ENCODE peak calls at places on chromosomes 5 and 9, in six cellular contexts. One of them, this sample, is unnamed.

GRCh38 chr5:99032234-99033013 is 103.6 kb upstream of the CHD1 start:
- DNase-seq in lower lobe of right lung: no peak
- DNase-seq in lung: peak
- DNase-seq in right lobe of liver: no peak
- DNase-seq in heart right ventricle: no peak
- DNase-seq in vagina: no peak
- DNase-seq in this sample: no peak

GRCh38 chr9:130417602-130418001 is 27.2 kb upstream of the ASS1 start:
- DNase-seq in right lobe of liver: no peak
- DNase-seq in lung: no peak
- DNase-seq in lower lobe of right lung: no peak
- DNase-seq in heart right ventricle: no peak
- DNase-seq in vagina: no peak
- DNase-seq in this sample: no peak

GRCh38 chr5:91052977-91053732 is 330.0 kb downstream of the ARRDC3 start:
- DNase-seq in vagina: no peak
- DNase-seq in heart right ventricle: no peak
- DNase-seq in lung: no peak
- DNase-seq in lower lobe of right lung: no peak
- DNase-seq in right lobe of liver: no peak
- DNase-seq in this sample: no peak

GRCh38 chr5:71873202-71873601 is 154.1 kb downstream of the CARTPT start:
- DNase-seq in vagina: no peak
- DNase-seq in lower lobe of right lung: no peak
- DNase-seq in heart right ventricle: no peak
- DNase-seq in lung: no peak
- DNase-seq in right lobe of liver: no peak
- DNase-seq in this sample: no peak

GRCh38 chr5:17129093-17129492 is 88.3 kb upstream of the BASP1 start:
- DNase-seq in lung: no peak
- DNase-seq in lower lobe of right lung: no peak
- DNase-seq in vagina: no peak
- DNase-seq in heart right ventricle: no peak
- DNase-seq in right lobe of liver: no peak
- DNase-seq in this sample: no peak

GRCh38 chr5:96517294-96517693 is 84.2 kb upstream of the PCSK1 start:
- DNase-seq in lower lobe of right lung: no peak
- DNase-seq in lung: no peak
- DNase-seq in right lobe of liver: no peak
- DNase-seq in vagina: no peak
- DNase-seq in heart right ventricle: no peak
- DNase-seq in this sample: no peak

GRCh38 chr9:78354324-78354973 is 57.5 kb downstream of the PSAT1 start:
- DNase-seq in lower lobe of right lung: no peak
- DNase-seq in right lobe of liver: no peak
- DNase-seq in lung: no peak
- DNase-seq in heart right ventricle: no peak
- DNase-seq in vagina: no peak
- DNase-seq in this sample: no peak

GRCh38 chr5:53543401-53543800 is 17.0 kb upstream of the NDUFS4 start:
- DNase-seq in vagina: no peak
- DNase-seq in heart right ventricle: no peak
- DNase-seq in right lobe of liver: no peak
- DNase-seq in lower lobe of right lung: no peak
- DNase-seq in lung: no peak
- DNase-seq in this sample: no peak

GRCh38 chr9:93134018-93134739 is at the start of gene NINJ1:
- DNase-seq in lung: peak
- DNase-seq in right lobe of liver: peak
- DNase-seq in lower lobe of right lung: peak
- DNase-seq in vagina: no peak
- DNase-seq in heart right ventricle: peak
- DNase-seq in this sample: no peak

GRCh38 chr5:168408561-168409321 is 77.5 kb upstream of the RARS1 start:
- DNase-seq in lung: no peak
- DNase-seq in heart right ventricle: no peak
- DNase-seq in vagina: no peak
- DNase-seq in right lobe of liver: no peak
- DNase-seq in lower lobe of right lung: no peak
- DNase-seq in this sample: no peak

GRCh38 chr5:142012792-142013388 is at the start of gene GNPDA1:
- DNase-seq in vagina: no peak
- DNase-seq in lower lobe of right lung: peak
- DNase-seq in lung: peak
- DNase-seq in heart right ventricle: peak
- DNase-seq in right lobe of liver: peak
- DNase-seq in this sample: peak

GRCh38 chr5:163529698-163530097 is 24.3 kb downstream of the MAT2B start:
- DNase-seq in vagina: no peak
- DNase-seq in heart right ventricle: peak
- DNase-seq in lower lobe of right lung: no peak
- DNase-seq in lung: no peak
- DNase-seq in right lobe of liver: no peak
- DNase-seq in this sample: no peak

GRCh38 chr5:163534476-163535172 is 29.2 kb downstream of the MAT2B start:
- DNase-seq in heart right ventricle: no peak
- DNase-seq in lung: no peak
- DNase-seq in lower lobe of right lung: no peak
- DNase-seq in right lobe of liver: no peak
- DNase-seq in vagina: no peak
- DNase-seq in this sample: no peak

GRCh38 chr5:163533229-163533628 is 27.8 kb downstream of the MAT2B start:
- DNase-seq in heart right ventricle: no peak
- DNase-seq in right lobe of liver: no peak
- DNase-seq in lung: no peak
- DNase-seq in lower lobe of right lung: no peak
- DNase-seq in vagina: no peak
- DNase-seq in this sample: no peak

GRCh38 chr5:163532203-163532892 is 26.9 kb downstream of the MAT2B start:
- DNase-seq in vagina: no peak
- DNase-seq in lower lobe of right lung: no peak
- DNase-seq in heart right ventricle: no peak
- DNase-seq in lung: no peak
- DNase-seq in right lobe of liver: no peak
- DNase-seq in this sample: no peak

GRCh38 chr5:163531272-163531671 is 25.9 kb downstream of the MAT2B start:
- DNase-seq in heart right ventricle: no peak
- DNase-seq in vagina: no peak
- DNase-seq in lower lobe of right lung: no peak
- DNase-seq in lung: no peak
- DNase-seq in right lobe of liver: no peak
- DNase-seq in this sample: no peak
- H3K27ac ChIP-seq in heart right ventricle: no peak
- H3K27ac ChIP-seq in vagina: no peak
- H3K27ac ChIP-seq in lower lobe of right lung: no peak
- H3K27ac ChIP-seq in lung: no peak
- H3K27ac ChIP-seq in right lobe of liver: no peak
- H3K27ac ChIP-seq in this sample: no peak

GRCh38 chr5:180673371-180674252 is 24.2 kb upstream of the FLT4 start:
- DNase-seq in lung: no peak
- DNase-seq in right lobe of liver: no peak
- DNase-seq in heart right ventricle: no peak
- DNase-seq in lower lobe of right lung: no peak
- DNase-seq in vagina: peak
- DNase-seq in this sample: no peak
- TF ChIP-seq CTCF in lung: no peak
- TF ChIP-seq CTCF in right lobe of liver: no peak
- TF ChIP-seq CTCF in heart right ventricle: no peak
- TF ChIP-seq CTCF in lower lobe of right lung: no peak
- TF ChIP-seq CTCF in vagina: no peak
- TF ChIP-seq CTCF in this sample: no peak

GRCh38 chr9:128498911-128499310 is 5.6 kb upstream of the GLE1 start:
- DNase-seq in lower lobe of right lung: no peak
- DNase-seq in right lobe of liver: no peak
- DNase-seq in vagina: no peak
- DNase-seq in heart right ventricle: no peak
- DNase-seq in lung: no peak
- DNase-seq in this sample: no peak

GRCh38 chr9:128495804-128496417 is 8.6 kb upstream of the GLE1 start:
- DNase-seq in lower lobe of right lung: no peak
- DNase-seq in vagina: no peak
- DNase-seq in heart right ventricle: no peak
- DNase-seq in right lobe of liver: peak
- DNase-seq in lung: no peak
- DNase-seq in this sample: no peak

GRCh38 chr9:128497824-128498610 is 6.5 kb upstream of the GLE1 start:
- DNase-seq in heart right ventricle: no peak
- DNase-seq in vagina: no peak
- DNase-seq in lung: no peak
- DNase-seq in right lobe of liver: no peak
- DNase-seq in lower lobe of right lung: no peak
- DNase-seq in this sample: no peak

GRCh38 chr9:128503870-128504269 is 649 bp upstream of the GLE1 start:
- DNase-seq in right lobe of liver: peak
- DNase-seq in heart right ventricle: peak
- DNase-seq in lower lobe of right lung: no peak
- DNase-seq in vagina: no peak
- DNase-seq in lung: peak
- DNase-seq in this sample: no peak

DNA sequence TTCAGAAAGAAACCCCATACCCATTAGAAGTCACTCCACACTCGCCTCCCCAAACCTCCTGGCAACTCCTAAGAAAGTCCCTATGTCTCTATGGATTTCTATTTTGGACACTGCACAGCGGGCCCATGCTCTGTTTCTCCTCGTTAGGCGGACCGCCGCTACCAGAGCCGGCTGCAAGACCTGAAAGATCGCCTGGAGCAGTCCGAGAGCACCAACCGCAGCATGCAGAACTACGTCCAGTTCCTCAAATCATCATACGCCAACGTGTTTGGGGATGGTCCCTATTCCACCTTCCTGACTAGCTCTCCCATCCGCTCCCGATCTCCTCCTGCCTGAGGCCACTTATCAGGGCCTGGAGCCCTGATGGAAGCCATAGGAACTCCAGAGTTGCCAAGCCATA is 4.6 kb upstream of the GLE1 start:
- DNase-seq in vagina: no peak
- DNase-seq in heart right ventricle: no peak
- DNase-seq in lower lobe of right lung: no peak
- DNase-seq in lung: no peak
- DNase-seq in right lobe of liver: no peak
- DNase-seq in this sample: no peak
- H3K27ac ChIP-seq in vagina: no peak
- H3K27ac ChIP-seq in heart right ventricle: no peak
- H3K27ac ChIP-seq in lower lobe of right lung: no peak
- H3K27ac ChIP-seq in lung: no peak
- H3K27ac ChIP-seq in right lobe of liver: no peak
- H3K27ac ChIP-seq in this sample: peak

GRCh38 chr5:73295447-73295846 is 122.5 kb downstream of the TMEM174 start:
- DNase-seq in right lobe of liver: no peak
- DNase-seq in lower lobe of right lung: no peak
- DNase-seq in heart right ventricle: no peak
- DNase-seq in lung: no peak
- DNase-seq in vagina: no peak
- DNase-seq in this sample: no peak
- TF ChIP-seq CTCF in right lobe of liver: no peak
- TF ChIP-seq CTCF in lower lobe of right lung: peak
- TF ChIP-seq CTCF in heart right ventricle: no peak
- TF ChIP-seq CTCF in lung: no peak
- TF ChIP-seq CTCF in vagina: no peak
- TF ChIP-seq CTCF in this sample: no peak

DNA sequence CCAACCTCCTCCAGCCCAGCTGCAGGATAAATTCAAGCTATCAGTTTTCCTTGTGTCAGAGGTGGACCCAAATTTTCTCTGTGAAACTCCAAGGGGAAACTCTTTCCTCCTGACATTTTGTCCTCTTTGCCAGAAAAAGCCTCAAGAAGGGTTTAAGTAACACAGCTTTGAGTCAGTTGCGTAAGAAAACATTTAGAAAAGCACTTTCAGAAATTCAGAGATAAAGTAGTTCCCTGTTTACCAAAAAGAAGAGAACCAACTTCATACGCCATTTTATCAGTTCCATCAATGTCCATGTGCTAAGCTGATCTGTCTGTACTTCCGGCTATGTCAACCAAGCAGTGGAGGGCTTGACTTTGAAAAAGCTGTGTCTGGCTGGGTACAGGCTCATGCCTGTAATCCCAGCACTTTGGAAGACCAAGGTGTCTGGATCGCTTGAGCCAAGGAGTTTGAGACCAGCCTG is 19.9 kb upstream of the SUSD1 start:
- DNase-seq in lung: no peak
- DNase-seq in heart right ventricle: no peak
- DNase-seq in lower lobe of right lung: no peak
- DNase-seq in vagina: no peak
- DNase-seq in right lobe of liver: no peak
- DNase-seq in this sample: no peak
- H3K27ac ChIP-seq in lung: no peak
- H3K27ac ChIP-seq in heart right ventricle: peak
- H3K27ac ChIP-seq in lower lobe of right lung: no peak
- H3K27ac ChIP-seq in vagina: peak
- H3K27ac ChIP-seq in right lobe of liver: no peak
- H3K27ac ChIP-seq in this sample: peak

GRCh38 chr5:133364916-133365315 is 247.4 kb downstream of the FSTL4 start:
- DNase-seq in heart right ventricle: no peak
- DNase-seq in lower lobe of right lung: no peak
- DNase-seq in lung: no peak
- DNase-seq in vagina: no peak
- DNase-seq in right lobe of liver: no peak
- DNase-seq in this sample: no peak

GRCh38 chr5:133365738-133366137 is 246.6 kb downstream of the FSTL4 start:
- DNase-seq in right lobe of liver: no peak
- DNase-seq in lower lobe of right lung: no peak
- DNase-seq in vagina: peak
- DNase-seq in heart right ventricle: no peak
- DNase-seq in lung: no peak
- DNase-seq in this sample: no peak

GRCh38 chr5:133363807-133364587 is 248.3 kb downstream of the FSTL4 start:
- DNase-seq in lower lobe of right lung: no peak
- DNase-seq in right lobe of liver: no peak
- DNase-seq in heart right ventricle: no peak
- DNase-seq in vagina: no peak
- DNase-seq in lung: no peak
- DNase-seq in this sample: no peak

GRCh38 chr5:133366438-133366837 is 245.9 kb downstream of the FSTL4 start:
- DNase-seq in lower lobe of right lung: no peak
- DNase-seq in heart right ventricle: no peak
- DNase-seq in vagina: no peak
- DNase-seq in right lobe of liver: no peak
- DNase-seq in lung: no peak
- DNase-seq in this sample: no peak

GRCh38 chr5:133365326-133365725 is 247.0 kb downstream of the FSTL4 start:
- DNase-seq in heart right ventricle: no peak
- DNase-seq in lower lobe of right lung: no peak
- DNase-seq in vagina: no peak
- DNase-seq in lung: no peak
- DNase-seq in right lobe of liver: no peak
- DNase-seq in this sample: no peak
- TF ChIP-seq CTCF in heart right ventricle: peak
- TF ChIP-seq CTCF in lower lobe of right lung: no peak
- TF ChIP-seq CTCF in vagina: no peak
- TF ChIP-seq CTCF in lung: no peak
- TF ChIP-seq CTCF in right lobe of liver: no peak
- TF ChIP-seq CTCF in this sample: no peak

GRCh38 chr5:80255752-80256479 is at the start of gene SERINC5:
- DNase-seq in lower lobe of right lung: peak
- DNase-seq in right lobe of liver: peak
- DNase-seq in lung: peak
- DNase-seq in vagina: no peak
- DNase-seq in heart right ventricle: peak
- DNase-seq in this sample: no peak
- H3K27ac ChIP-seq in lower lobe of right lung: peak
- H3K27ac ChIP-seq in right lobe of liver: peak
- H3K27ac ChIP-seq in lung: peak
- H3K27ac ChIP-seq in vagina: peak
- H3K27ac ChIP-seq in heart right ventricle: peak
- H3K27ac ChIP-seq in this sample: peak

This sample was measured in thoracic aorta.